ENCODE peak calls at places on chromosomes 5 and 9, in eight cellular contexts. O, U, G, H, P, S, M and F are unnamed samples.

GRCh38 chr5:113084402-113085083 is 107.9 kb downstream of the DCP2 start:
- DNase-seq in G (no peak), U (no peak), P (no peak), H (no peak), M (peak), O (no peak), S (no peak), F (peak)

GRCh38 chr9:36149197-36149596 is 12.7 kb downstream of the GLIPR2 start:
- DNase-seq in H (peak), G (no peak), P (no peak), S (peak), M (no peak), O (no peak), U (no peak), F (no peak)

GRCh38 chr9:129748249-129748648 is 4.6 kb downstream of the PTGES start:
- DNase-seq in G (no peak), P (no peak), H (no peak), U (no peak), S (peak), M (no peak), O (no peak), F (no peak)

GRCh38 chr9:109986423-109987055 is 206.5 kb downstream of the PALM2AKAP2 start:
- DNase-seq in S (peak), G (no peak), U (no peak), O (no peak), P (no peak), M (no peak), H (peak), F (peak)

GRCh38 chr5:15383469-15383868 is 116.5 kb upstream of the FBXL7 start:
- DNase-seq in G (peak), H (peak), U (no peak), M (no peak), O (no peak), P (no peak), S (peak), F (peak)

GRCh38 chr5:16467363-16468219 is 2.0 kb upstream of the ZNF622 start:
- DNase-seq in M (no peak), S (peak), O (no peak), H (peak), P (peak), G (no peak), U (no peak), F (peak)

GRCh38 chr5:52809884-52810283 is 22.2 kb downstream of the ITGA1 start:
- DNase-seq in S (peak), U (no peak), H (peak), M (no peak), G (no peak), O (no peak), P (no peak), F (peak)

GRCh38 chr9:70263421-70263820 is 4.6 kb downstream of the SMC5 start:
- DNase-seq in G (no peak), H (peak), P (no peak), O (no peak), S (peak), U (no peak), M (no peak), F (no peak)

GRCh38 chr5:133467712-133468463 is 144.5 kb downstream of the FSTL4 start:
- DNase-seq in G (no peak), P (no peak), O (no peak), U (no peak), H (no peak), S (no peak), M (no peak), F (no peak)

GRCh38 chr5:158287643-158288228 is 428.8 kb upstream of the CLINT1 start:
- DNase-seq in U (no peak), M (no peak), P (no peak), G (no peak), O (no peak), H (peak), S (peak), F (no peak)

GRCh38 chr5:77391240-77391765 is 100.8 kb downstream of the WDR41 start:
- DNase-seq in M (no peak), G (no peak), S (no peak), P (no peak), H (no peak), O (no peak), U (no peak), F (no peak)

GRCh38 chr9:134275379-134275778 is 50.9 kb upstream of the RXRA start:
- DNase-seq in P (no peak), O (no peak), G (no peak), M (no peak), S (no peak), H (no peak), U (no peak), F (peak)

GRCh38 chr9:17688834-17689233 is 110.0 kb downstream of the SH3GL2 start:
- DNase-seq in H (no peak), P (no peak), S (no peak), M (no peak), G (no peak), U (no peak), O (no peak), F (no peak)

GRCh38 chr9:38137342-38137741 is 68.3 kb upstream of the SHB start:
- DNase-seq in U (no peak), O (no peak), S (no peak), H (no peak), M (no peak), G (no peak), P (no peak), F (peak)

GRCh38 chr5:83474170-83474796 is 2.7 kb downstream of the VCAN start:
- DNase-seq in G (peak), S (peak), H (peak), P (peak), O (peak), U (peak), M (peak), F (peak)

GRCh38 chr5:40221796-40222195 is 457.9 kb upstream of the PTGER4 start:
- DNase-seq in H (peak), S (peak), U (no peak), O (no peak), G (no peak), P (no peak), M (no peak), F (no peak)

GRCh38 chr9:34526026-34526425 is 3.2 kb upstream of the ENHO start:
- DNase-seq in M (no peak), P (no peak), O (no peak), U (no peak), S (no peak), H (no peak), G (no peak), F (no peak)

GRCh38 chr5:147685991-147686390 is 96.5 kb downstream of the JAKMIP2 start:
- DNase-seq in M (no peak), P (no peak), S (peak), O (no peak), H (no peak), G (no peak), U (no peak), F (no peak)

GRCh38 chr5:96036301-96036700 is 74.7 kb upstream of the ELL2 start:
- DNase-seq in U (no peak), P (no peak), M (no peak), S (peak), O (no peak), H (no peak), G (no peak), F (no peak)

GRCh38 chr5:121199238-121199999 is 652.3 kb upstream of the FTMT start:
- DNase-seq in P (no peak), O (peak), H (peak), M (no peak), S (peak), G (peak), U (peak), F (no peak)

GRCh38 chr9:120714846-120715231 is 569 bp upstream of the MEGF9 start:
- DNase-seq in U (no peak), O (no peak), P (no peak), S (peak), M (no peak), G (no peak), H (no peak), F (no peak)

GRCh38 chr5:150082364-150082763 is 4.0 kb downstream of the CSF1R start:
- DNase-seq in S (no peak), O (no peak), M (peak), G (no peak), H (peak), U (no peak), P (no peak), F (no peak)

GRCh38 chr9:125438506-125439433 is 177.1 kb downstream of the GAPVD1 start:
- DNase-seq in H (no peak), P (no peak), O (no peak), M (no peak), S (no peak), U (no peak), G (no peak), F (no peak)

GRCh38 chr5:171309526-171310333 is 682 bp downstream of the TLX3 start:
- DNase-seq in U (no peak), H (no peak), O (no peak), P (no peak), G (no peak), M (no peak), S (peak), F (peak)

GRCh38 chr9:96453625-96454024 is 3.7 kb downstream of the HABP4 start:
- DNase-seq in G (peak), U (no peak), P (no peak), M (no peak), O (no peak), S (peak), H (peak), F (peak)